ENCODE peak calls at places on chromosomes 13 and 19, in eight cellular contexts. One of them, this sample, is unnamed.
A peak's percentile ranks its signal among the peaks of the same experiment; 100 is the strongest.

GRCh38 chr19:11261431-11261901 is 858 bp downstream of the DOCK6 start:
- DNase-seq in tibial artery: no peak
- DNase-seq in HCT116: no peak
- DNase-seq in cardiac muscle cell: no peak
- DNase-seq in neural progenitor cell: peak; percentile 42
- DNase-seq in mammary epithelial cell: no peak
- DNase-seq in heart left ventricle: no peak
- DNase-seq in uterus: peak; percentile 33
- DNase-seq in this sample: no peak

GRCh38 chr19:46571495-46571894 is 29.6 kb upstream of the CALM3 start:
- DNase-seq in HCT116: peak; percentile 46
- DNase-seq in mammary epithelial cell: peak; percentile 16
- DNase-seq in uterus: no peak
- DNase-seq in cardiac muscle cell: peak; percentile 15
- DNase-seq in tibial artery: no peak
- DNase-seq in neural progenitor cell: peak; percentile 72
- DNase-seq in heart left ventricle: no peak
- DNase-seq in this sample: peak; percentile 41

GRCh38 chr19:11505032-11505503 is 571 bp downstream of the ZNF653 start:
- DNase-seq in cardiac muscle cell: peak; percentile 97
- DNase-seq in tibial artery: peak; percentile 96
- DNase-seq in uterus: peak; percentile 97
- DNase-seq in mammary epithelial cell: peak; percentile 93
- DNase-seq in neural progenitor cell: peak; percentile 98
- DNase-seq in heart left ventricle: peak; percentile 99
- DNase-seq in HCT116: peak; percentile 90
- DNase-seq in this sample: peak; percentile 98

GRCh38 chr13:48515732-48516131 is 17.1 kb downstream of the RCBTB2 start:
- DNase-seq in heart left ventricle: no peak
- DNase-seq in cardiac muscle cell: no peak
- DNase-seq in HCT116: no peak
- DNase-seq in mammary epithelial cell: no peak
- DNase-seq in tibial artery: no peak
- DNase-seq in neural progenitor cell: no peak
- DNase-seq in uterus: no peak
- DNase-seq in this sample: no peak

GRCh38 chr13:52925775-52926285 is 77.4 kb upstream of the PCDH8 start:
- DNase-seq in HCT116: no peak
- DNase-seq in heart left ventricle: peak; percentile 78
- DNase-seq in tibial artery: no peak
- DNase-seq in neural progenitor cell: no peak
- DNase-seq in cardiac muscle cell: no peak
- DNase-seq in uterus: no peak
- DNase-seq in mammary epithelial cell: peak; percentile 89
- DNase-seq in this sample: peak; percentile 94

GRCh38 chr19:3538965-3539742 is at the start of gene TEKTIP1:
- DNase-seq in HCT116: no peak
- DNase-seq in neural progenitor cell: peak; percentile 41
- DNase-seq in uterus: no peak
- DNase-seq in cardiac muscle cell: no peak
- DNase-seq in tibial artery: no peak
- DNase-seq in mammary epithelial cell: no peak
- DNase-seq in heart left ventricle: peak; percentile 25
- DNase-seq in this sample: no peak

GRCh38 chr13:37870895-37871550 is 1.5 kb upstream of the TRPC4 start:
- DNase-seq in mammary epithelial cell: peak; percentile 39
- DNase-seq in neural progenitor cell: peak; percentile 61
- DNase-seq in HCT116: no peak
- DNase-seq in tibial artery: no peak
- DNase-seq in heart left ventricle: no peak
- DNase-seq in uterus: no peak
- DNase-seq in cardiac muscle cell: peak; percentile 76
- DNase-seq in this sample: peak; percentile 52

GRCh38 chr13:101309014-101309619 is 107.2 kb downstream of the NALCN start:
- DNase-seq in heart left ventricle: no peak
- DNase-seq in mammary epithelial cell: peak; percentile 45
- DNase-seq in neural progenitor cell: no peak
- DNase-seq in cardiac muscle cell: peak; percentile 30
- DNase-seq in HCT116: no peak
- DNase-seq in uterus: no peak
- DNase-seq in tibial artery: no peak
- DNase-seq in this sample: peak; percentile 16

GRCh38 chr19:27691991-27692390 is 1521.0 kb downstream of the UQCRFS1 start:
- DNase-seq in tibial artery: no peak
- DNase-seq in cardiac muscle cell: no peak
- DNase-seq in HCT116: no peak
- DNase-seq in heart left ventricle: no peak
- DNase-seq in uterus: no peak
- DNase-seq in mammary epithelial cell: no peak
- DNase-seq in neural progenitor cell: no peak
- DNase-seq in this sample: no peak

GRCh38 chr13:40969169-40969901 is 49.8 kb downstream of the ELF1 start:
- DNase-seq in uterus: no peak
- DNase-seq in HCT116: no peak
- DNase-seq in tibial artery: no peak
- DNase-seq in heart left ventricle: no peak
- DNase-seq in neural progenitor cell: no peak
- DNase-seq in mammary epithelial cell: no peak
- DNase-seq in cardiac muscle cell: no peak
- DNase-seq in this sample: no peak

GRCh38 chr13:104571161-104571889 is 1505.1 kb upstream of the SLC10A2 start:
- DNase-seq in tibial artery: peak; percentile 62
- DNase-seq in cardiac muscle cell: peak; percentile 90
- DNase-seq in HCT116: peak; percentile 79
- DNase-seq in uterus: peak; percentile 39
- DNase-seq in mammary epithelial cell: peak; percentile 90
- DNase-seq in heart left ventricle: peak; percentile 44
- DNase-seq in neural progenitor cell: peak; percentile 72
- DNase-seq in this sample: peak; percentile 91

GRCh38 chr13:50616101-50616500 is 227.4 kb downstream of the DLEU7 start:
- DNase-seq in mammary epithelial cell: peak; percentile 16
- DNase-seq in uterus: no peak
- DNase-seq in tibial artery: no peak
- DNase-seq in HCT116: no peak
- DNase-seq in cardiac muscle cell: peak; percentile 24
- DNase-seq in heart left ventricle: no peak
- DNase-seq in neural progenitor cell: no peak
- DNase-seq in this sample: peak; percentile 34

GRCh38 chr19:32368781-32369180 is 23.4 kb downstream of the ZNF507 start:
- DNase-seq in HCT116: no peak
- DNase-seq in cardiac muscle cell: no peak
- DNase-seq in uterus: no peak
- DNase-seq in neural progenitor cell: no peak
- DNase-seq in heart left ventricle: no peak
- DNase-seq in tibial artery: no peak
- DNase-seq in mammary epithelial cell: no peak
- DNase-seq in this sample: no peak

GRCh38 chr13:95480131-95480545 is 72.4 kb upstream of the CLDN10 start:
- DNase-seq in tibial artery: peak; percentile 58
- DNase-seq in HCT116: no peak
- DNase-seq in heart left ventricle: peak; percentile 60
- DNase-seq in uterus: no peak
- DNase-seq in mammary epithelial cell: no peak
- DNase-seq in neural progenitor cell: no peak
- DNase-seq in cardiac muscle cell: peak; percentile 68
- DNase-seq in this sample: no peak

GRCh38 chr13:49670828-49671227 is 20.5 kb downstream of the EBPL start:
- DNase-seq in mammary epithelial cell: no peak
- DNase-seq in tibial artery: no peak
- DNase-seq in HCT116: no peak
- DNase-seq in uterus: no peak
- DNase-seq in neural progenitor cell: no peak
- DNase-seq in cardiac muscle cell: no peak
- DNase-seq in heart left ventricle: no peak
- DNase-seq in this sample: no peak

GRCh38 chr13:71864094-71864980 is 2.7 kb downstream of the DACH1 start:
- DNase-seq in heart left ventricle: peak; percentile 71
- DNase-seq in neural progenitor cell: peak; percentile 87
- DNase-seq in HCT116: no peak
- DNase-seq in mammary epithelial cell: peak; percentile 1
- DNase-seq in tibial artery: peak; percentile 24
- DNase-seq in uterus: peak; percentile 54
- DNase-seq in cardiac muscle cell: peak; percentile 5
- DNase-seq in this sample: peak; percentile 29

GRCh38 chr13:40758811-40759210 is 12.2 kb downstream of the MRPS31 start:
- DNase-seq in HCT116: no peak
- DNase-seq in neural progenitor cell: no peak
- DNase-seq in uterus: no peak
- DNase-seq in tibial artery: no peak
- DNase-seq in heart left ventricle: no peak
- DNase-seq in mammary epithelial cell: no peak
- DNase-seq in cardiac muscle cell: no peak
- DNase-seq in this sample: no peak

GRCh38 chr13:91722267-91722884 is 324.0 kb downstream of the GPC5 start:
- DNase-seq in tibial artery: no peak
- DNase-seq in neural progenitor cell: peak; percentile 36
- DNase-seq in HCT116: no peak
- DNase-seq in heart left ventricle: no peak
- DNase-seq in cardiac muscle cell: peak; percentile 50
- DNase-seq in mammary epithelial cell: peak; percentile 2
- DNase-seq in uterus: no peak
- DNase-seq in this sample: peak; percentile 40

GRCh38 chr19:40321076-40321475 is 27.1 kb downstream of the C19orf47 start:
- DNase-seq in cardiac muscle cell: no peak
- DNase-seq in uterus: no peak
- DNase-seq in neural progenitor cell: no peak
- DNase-seq in tibial artery: no peak
- DNase-seq in HCT116: no peak
- DNase-seq in mammary epithelial cell: no peak
- DNase-seq in heart left ventricle: no peak
- DNase-seq in this sample: no peak

GRCh38 chr19:40323705-40324104 is 24.5 kb downstream of the C19orf47 start:
- DNase-seq in tibial artery: no peak
- DNase-seq in HCT116: no peak
- DNase-seq in uterus: no peak
- DNase-seq in mammary epithelial cell: no peak
- DNase-seq in heart left ventricle: no peak
- DNase-seq in cardiac muscle cell: no peak
- DNase-seq in neural progenitor cell: no peak
- DNase-seq in this sample: no peak

GRCh38 chr19:40321566-40322270 is 26.5 kb downstream of the C19orf47 start:
- DNase-seq in cardiac muscle cell: no peak
- DNase-seq in mammary epithelial cell: no peak
- DNase-seq in tibial artery: no peak
- DNase-seq in neural progenitor cell: no peak
- DNase-seq in HCT116: no peak
- DNase-seq in heart left ventricle: no peak
- DNase-seq in uterus: no peak
- DNase-seq in this sample: no peak

GRCh38 chr19:40322271-40322610 is 26.0 kb downstream of the C19orf47 start:
- DNase-seq in HCT116: no peak
- DNase-seq in cardiac muscle cell: no peak
- DNase-seq in uterus: no peak
- DNase-seq in mammary epithelial cell: no peak
- DNase-seq in heart left ventricle: no peak
- DNase-seq in tibial artery: no peak
- DNase-seq in neural progenitor cell: no peak
- DNase-seq in this sample: peak; percentile 15

DNA sequence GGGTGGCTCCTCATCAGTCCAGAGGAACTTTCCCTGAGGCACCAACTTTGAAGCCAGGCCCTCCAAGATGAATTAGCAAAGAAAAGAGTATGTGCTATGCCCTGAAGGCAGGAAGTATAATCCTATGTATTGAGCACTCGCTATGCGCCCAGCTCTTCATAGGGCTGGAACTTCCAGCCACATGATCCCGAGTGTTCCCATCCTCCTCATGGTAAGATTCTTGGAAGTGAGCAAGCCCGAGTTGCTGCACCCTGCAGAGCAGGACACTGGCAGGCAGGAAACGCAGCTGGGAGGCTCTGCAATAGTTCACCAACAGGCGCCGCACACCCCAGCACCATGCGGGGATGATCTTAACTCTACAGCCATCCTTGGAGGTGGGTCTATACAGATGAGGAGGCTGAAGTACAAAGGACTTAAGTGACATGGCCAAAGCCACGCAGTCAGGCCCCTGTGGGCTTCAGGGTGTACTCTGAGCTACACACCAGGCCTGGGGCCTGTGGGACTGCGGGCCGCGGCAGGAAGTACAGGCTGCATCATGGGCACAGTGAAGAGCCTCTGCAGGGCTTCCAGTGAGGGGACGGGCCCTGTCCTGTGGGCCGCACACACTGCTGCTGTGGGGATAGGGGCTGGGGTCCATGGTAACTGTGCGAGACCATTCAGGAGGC is 25.1 kb downstream of the C19orf47 start:
- DNase-seq in uterus: no peak
- DNase-seq in heart left ventricle: no peak
- DNase-seq in mammary epithelial cell: no peak
- DNase-seq in neural progenitor cell: no peak
- DNase-seq in tibial artery: no peak
- DNase-seq in HCT116: no peak
- DNase-seq in cardiac muscle cell: no peak
- DNase-seq in this sample: no peak
- TF ChIP-seq CTCF in uterus: no peak
- TF ChIP-seq CTCF in heart left ventricle: no peak
- TF ChIP-seq CTCF in mammary epithelial cell: no peak
- TF ChIP-seq CTCF in neural progenitor cell: no peak
- TF ChIP-seq CTCF in tibial artery: no peak
- TF ChIP-seq CTCF in HCT116: no peak
- TF ChIP-seq CTCF in cardiac muscle cell: no peak
- TF ChIP-seq CTCF in this sample: no peak

GRCh38 chr13:44273991-44274810 is 99.4 kb upstream of the SERP2 start:
- DNase-seq in cardiac muscle cell: peak; percentile 52
- DNase-seq in HCT116: no peak
- DNase-seq in uterus: no peak
- DNase-seq in neural progenitor cell: no peak
- DNase-seq in heart left ventricle: no peak
- DNase-seq in mammary epithelial cell: no peak
- DNase-seq in tibial artery: no peak
- DNase-seq in this sample: no peak
- H3K4me3 ChIP-seq in cardiac muscle cell: no peak overlapping the region
- H3K4me3 ChIP-seq in HCT116: no peak overlapping the region
- H3K4me3 ChIP-seq in uterus: no peak overlapping the region
- H3K4me3 ChIP-seq in neural progenitor cell: no peak overlapping the region
- H3K4me3 ChIP-seq in heart left ventricle: no peak overlapping the region
- H3K4me3 ChIP-seq in mammary epithelial cell: no peak overlapping the region
- H3K4me3 ChIP-seq in tibial artery: peak overlapping the region; percentile 24
- H3K4me3 ChIP-seq in this sample: no peak overlapping the region

GRCh38 chr13:24605923-24606372 is 74.3 kb upstream of the ATP12A start:
- DNase-seq in uterus: no peak
- DNase-seq in neural progenitor cell: peak; percentile 36
- DNase-seq in mammary epithelial cell: peak; percentile 36
- DNase-seq in cardiac muscle cell: peak; percentile 74
- DNase-seq in heart left ventricle: no peak
- DNase-seq in HCT116: peak; percentile 6
- DNase-seq in tibial artery: no peak
- DNase-seq in this sample: peak; percentile 71
- TF ChIP-seq CTCF in uterus: no peak
- TF ChIP-seq CTCF in neural progenitor cell: peak; percentile 46
- TF ChIP-seq CTCF in mammary epithelial cell: peak; percentile 47
- TF ChIP-seq CTCF in cardiac muscle cell: peak; percentile 53
- TF ChIP-seq CTCF in heart left ventricle: peak; percentile 11
- TF ChIP-seq CTCF in HCT116: peak; percentile 21
- TF ChIP-seq CTCF in tibial artery: no peak
- TF ChIP-seq CTCF in this sample: peak; percentile 56

GRCh38 chr13:66933527-66933926 is 296.6 kb downstream of the PCDH9 start:
- DNase-seq in cardiac muscle cell: no peak
- DNase-seq in uterus: no peak
- DNase-seq in heart left ventricle: no peak
- DNase-seq in neural progenitor cell: no peak
- DNase-seq in mammary epithelial cell: no peak
- DNase-seq in HCT116: no peak
- DNase-seq in tibial artery: no peak
- DNase-seq in this sample: no peak

GRCh38 chr13:66937423-66937822 is 292.7 kb downstream of the PCDH9 start:
- DNase-seq in mammary epithelial cell: no peak
- DNase-seq in heart left ventricle: no peak
- DNase-seq in cardiac muscle cell: no peak
- DNase-seq in HCT116: no peak
- DNase-seq in uterus: no peak
- DNase-seq in tibial artery: no peak
- DNase-seq in neural progenitor cell: no peak
- DNase-seq in this sample: no peak

GRCh38 chr13:66933994-66934393 is 296.1 kb downstream of the PCDH9 start:
- DNase-seq in HCT116: peak; percentile 12
- DNase-seq in heart left ventricle: no peak
- DNase-seq in mammary epithelial cell: peak; percentile 97
- DNase-seq in uterus: no peak
- DNase-seq in tibial artery: no peak
- DNase-seq in cardiac muscle cell: peak; percentile 31
- DNase-seq in neural progenitor cell: no peak
- DNase-seq in this sample: peak; percentile 97
- H3K4me3 ChIP-seq in HCT116: no peak overlapping the region
- H3K4me3 ChIP-seq in heart left ventricle: no peak overlapping the region
- H3K4me3 ChIP-seq in mammary epithelial cell: no peak overlapping the region
- H3K4me3 ChIP-seq in uterus: no peak overlapping the region
- H3K4me3 ChIP-seq in tibial artery: no peak overlapping the region
- H3K4me3 ChIP-seq in cardiac muscle cell: no peak overlapping the region
- H3K4me3 ChIP-seq in neural progenitor cell: no peak overlapping the region
- H3K4me3 ChIP-seq in this sample: no peak overlapping the region